ENCODE peak calls at places on chromosomes 4 and X, in seven cellular contexts. One of them, this sample, is unnamed.

GRCh38 chr4:54281060-54281781 is 52.1 kb downstream of the PDGFRA start:
- DNase-seq in ascending aorta: peak; percentile 69
- DNase-seq in stomach: peak; percentile 92
- DNase-seq in transverse colon: peak; percentile 29
- DNase-seq in astrocyte: peak; percentile 98
- DNase-seq in pancreas: peak; percentile 89
- DNase-seq in tibial artery: peak; percentile 91
- DNase-seq in this sample: peak; percentile 93

GRCh38 chr4:37693450-37694190 is 7.4 kb upstream of the RELL1 start:
- DNase-seq in ascending aorta: no peak
- DNase-seq in stomach: no peak
- DNase-seq in transverse colon: no peak
- DNase-seq in astrocyte: peak; percentile 92
- DNase-seq in pancreas: no peak
- DNase-seq in tibial artery: no peak
- DNase-seq in this sample: no peak

GRCh38 chrX:113982766-113983165 is 601.1 kb upstream of the HTR2C start:
- DNase-seq in ascending aorta: no peak
- DNase-seq in stomach: no peak
- DNase-seq in transverse colon: peak; percentile 14
- DNase-seq in astrocyte: no peak
- DNase-seq in pancreas: no peak
- DNase-seq in tibial artery: no peak
- DNase-seq in this sample: no peak

GRCh38 chrX:38861489-38861888 is 60.2 kb downstream of the MID1IP1 start:
- DNase-seq in ascending aorta: no peak
- DNase-seq in stomach: no peak
- DNase-seq in transverse colon: no peak
- DNase-seq in astrocyte: no peak
- DNase-seq in pancreas: no peak
- DNase-seq in tibial artery: no peak
- DNase-seq in this sample: no peak

GRCh38 chrX:34656467-34656841 is 631 bp downstream of the TMEM47 start:
- DNase-seq in ascending aorta: no peak
- DNase-seq in stomach: no peak
- DNase-seq in transverse colon: no peak
- DNase-seq in astrocyte: no peak
- DNase-seq in pancreas: no peak
- DNase-seq in tibial artery: peak; percentile 16
- DNase-seq in this sample: no peak

GRCh38 chrX:146614693-146615524 is 194.7 kb upstream of the CXorf51B start:
- DNase-seq in ascending aorta: no peak
- DNase-seq in stomach: no peak
- DNase-seq in transverse colon: no peak
- DNase-seq in astrocyte: no peak
- DNase-seq in pancreas: no peak
- DNase-seq in tibial artery: no peak
- DNase-seq in this sample: no peak

GRCh38 chrX:34632404-34632803 is 24.7 kb downstream of the TMEM47 start:
- DNase-seq in ascending aorta: no peak
- DNase-seq in stomach: no peak
- DNase-seq in transverse colon: no peak
- DNase-seq in astrocyte: no peak
- DNase-seq in pancreas: no peak
- DNase-seq in tibial artery: no peak
- DNase-seq in this sample: no peak

GRCh38 chrX:124421898-124422622 is 75.7 kb downstream of the SH2D1A start:
- DNase-seq in ascending aorta: no peak
- DNase-seq in stomach: no peak
- DNase-seq in transverse colon: no peak
- DNase-seq in astrocyte: no peak
- DNase-seq in pancreas: no peak
- DNase-seq in tibial artery: no peak
- DNase-seq in this sample: no peak

GRCh38 chr4:17027495-17027894 is 129.1 kb upstream of the LDB2 start:
- DNase-seq in ascending aorta: no peak
- DNase-seq in stomach: no peak
- DNase-seq in transverse colon: no peak
- DNase-seq in astrocyte: peak; percentile 99
- DNase-seq in pancreas: no peak
- DNase-seq in tibial artery: no peak
- DNase-seq in this sample: no peak

GRCh38 chr4:1290165-1290977 is 680 bp downstream of the MAEA start:
- DNase-seq in ascending aorta: no peak
- DNase-seq in stomach: peak; percentile 64
- DNase-seq in transverse colon: peak; percentile 56
- DNase-seq in astrocyte: no peak
- DNase-seq in pancreas: peak; percentile 70
- DNase-seq in tibial artery: no peak
- DNase-seq in this sample: no peak

DNA sequence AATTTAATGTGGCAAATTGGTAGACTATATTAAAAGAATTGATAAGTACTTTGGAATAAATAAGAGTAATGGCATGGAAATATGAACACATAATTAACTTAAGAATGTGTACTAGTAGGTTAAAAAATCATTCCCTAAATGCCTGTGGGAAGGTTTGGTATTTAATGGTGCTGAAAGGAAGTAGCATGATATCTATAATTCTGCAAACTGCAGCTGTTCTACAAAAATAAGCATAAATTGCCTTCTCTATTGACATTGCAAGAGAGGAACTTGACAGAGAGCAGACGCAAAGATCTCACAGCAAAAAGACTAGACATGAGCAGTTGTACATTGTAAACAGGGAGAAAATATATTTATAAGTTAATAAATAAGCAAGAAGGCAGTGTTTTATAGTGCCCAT is 752.5 kb upstream of the PCDH10 start:
- DNase-seq in ascending aorta: no peak
- DNase-seq in stomach: no peak
- DNase-seq in transverse colon: no peak
- DNase-seq in astrocyte: peak; percentile 64
- DNase-seq in pancreas: no peak
- DNase-seq in tibial artery: no peak
- DNase-seq in this sample: no peak
- H3K4me3 ChIP-seq in ascending aorta: no peak overlapping the region
- H3K4me3 ChIP-seq in stomach: no peak overlapping the region
- H3K4me3 ChIP-seq in transverse colon: no peak overlapping the region
- H3K4me3 ChIP-seq in astrocyte: no peak overlapping the region
- H3K4me3 ChIP-seq in pancreas: no peak overlapping the region
- H3K4me3 ChIP-seq in tibial artery: no peak overlapping the region
- H3K4me3 ChIP-seq in this sample: no peak overlapping the region

DNA sequence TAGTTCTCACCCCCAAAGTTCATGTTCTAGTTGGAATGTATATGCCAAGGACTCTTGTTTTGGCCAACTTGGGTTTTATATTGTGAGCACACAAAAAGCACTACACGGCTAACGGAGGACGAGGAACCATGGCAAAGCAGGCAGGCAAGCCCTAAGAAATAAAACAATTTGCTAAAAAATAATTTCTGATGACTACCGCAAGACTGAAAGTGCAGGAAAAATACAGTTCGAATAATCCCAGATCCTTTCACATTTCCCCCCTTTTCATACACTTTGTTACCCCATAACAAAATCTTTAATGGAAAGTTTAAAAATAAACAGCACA is 12.2 kb upstream of the PITX2 start:
- DNase-seq in ascending aorta: no peak
- DNase-seq in stomach: no peak
- DNase-seq in transverse colon: no peak
- DNase-seq in astrocyte: no peak
- DNase-seq in pancreas: no peak
- DNase-seq in tibial artery: no peak
- DNase-seq in this sample: no peak
- H3K27ac ChIP-seq in ascending aorta: no peak overlapping the region
- H3K27ac ChIP-seq in stomach: no peak overlapping the region
- H3K27ac ChIP-seq in transverse colon: no peak overlapping the region
- H3K27ac ChIP-seq in astrocyte: no peak overlapping the region
- H3K27ac ChIP-seq in pancreas: no peak overlapping the region
- H3K27ac ChIP-seq in tibial artery: no peak overlapping the region
- H3K27ac ChIP-seq in this sample: no peak overlapping the region

GRCh38 chr4:76948441-76949292 is 885 bp upstream of the SEPTIN11 start:
- DNase-seq in ascending aorta: no peak
- DNase-seq in stomach: peak; percentile 64
- DNase-seq in transverse colon: peak; percentile 81
- DNase-seq in astrocyte: peak; percentile 75
- DNase-seq in pancreas: peak; percentile 71
- DNase-seq in tibial artery: peak; percentile 77
- DNase-seq in this sample: peak; percentile 91
- TF ChIP-seq CTCF in ascending aorta: no peak
- TF ChIP-seq CTCF in stomach: no peak
- TF ChIP-seq CTCF in transverse colon: no peak
- TF ChIP-seq CTCF in astrocyte: no peak
- TF ChIP-seq CTCF in pancreas: no peak
- TF ChIP-seq CTCF in tibial artery: peak; percentile 15
- TF ChIP-seq CTCF in this sample: no peak

DNA sequence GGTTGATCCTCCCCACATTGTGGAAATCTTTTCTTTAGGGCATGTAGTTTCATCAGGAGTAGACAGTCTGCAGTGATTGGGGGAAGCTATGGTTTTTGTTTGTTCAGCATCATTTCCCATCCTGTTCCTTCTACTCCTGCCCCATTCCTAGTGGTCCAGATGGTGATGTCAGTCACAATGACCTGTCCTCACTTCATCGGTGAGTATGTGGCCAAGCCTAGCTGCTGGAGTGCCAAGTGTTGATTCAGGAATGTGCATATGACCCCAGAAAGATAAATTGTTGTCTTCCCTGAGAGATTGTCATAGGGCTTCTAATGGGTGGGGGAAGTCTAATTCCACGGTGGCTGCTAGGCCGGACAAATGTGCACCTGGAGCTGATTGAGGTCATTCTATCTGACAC is 130.6 kb upstream of the FAT1 start:
- DNase-seq in ascending aorta: no peak
- DNase-seq in stomach: no peak
- DNase-seq in transverse colon: no peak
- DNase-seq in astrocyte: peak; percentile 57
- DNase-seq in pancreas: no peak
- DNase-seq in tibial artery: no peak
- DNase-seq in this sample: no peak
- H3K4me3 ChIP-seq in ascending aorta: no peak overlapping the region
- H3K4me3 ChIP-seq in stomach: no peak overlapping the region
- H3K4me3 ChIP-seq in transverse colon: no peak overlapping the region
- H3K4me3 ChIP-seq in astrocyte: no peak overlapping the region
- H3K4me3 ChIP-seq in pancreas: no peak overlapping the region
- H3K4me3 ChIP-seq in tibial artery: no peak overlapping the region
- H3K4me3 ChIP-seq in this sample: no peak overlapping the region

GRCh38 chr4:57876934-57877554 is 766.9 kb upstream of the IGFBP7 start:
- DNase-seq in ascending aorta: no peak
- DNase-seq in stomach: no peak
- DNase-seq in transverse colon: no peak
- DNase-seq in astrocyte: no peak
- DNase-seq in pancreas: no peak
- DNase-seq in tibial artery: no peak
- DNase-seq in this sample: no peak
- H3K27ac ChIP-seq in ascending aorta: no peak overlapping the region
- H3K27ac ChIP-seq in stomach: no peak overlapping the region
- H3K27ac ChIP-seq in transverse colon: no peak overlapping the region
- H3K27ac ChIP-seq in astrocyte: no peak overlapping the region
- H3K27ac ChIP-seq in pancreas: no peak overlapping the region
- H3K27ac ChIP-seq in tibial artery: no peak overlapping the region
- H3K27ac ChIP-seq in this sample: peak overlapping the region; percentile 75

GRCh38 chr4:55635760-55636621 is at the start of gene NMU:
- DNase-seq in ascending aorta: no peak
- DNase-seq in stomach: peak; percentile 61
- DNase-seq in transverse colon: peak; percentile 54
- DNase-seq in astrocyte: no peak
- DNase-seq in pancreas: peak; percentile 33
- DNase-seq in tibial artery: peak; percentile 24
- DNase-seq in this sample: no peak
- TF ChIP-seq CTCF in ascending aorta: no peak
- TF ChIP-seq CTCF in stomach: no peak
- TF ChIP-seq CTCF in transverse colon: no peak
- TF ChIP-seq CTCF in astrocyte: no peak
- TF ChIP-seq CTCF in pancreas: no peak
- TF ChIP-seq CTCF in tibial artery: no peak
- TF ChIP-seq CTCF in this sample: no peak

DNA sequence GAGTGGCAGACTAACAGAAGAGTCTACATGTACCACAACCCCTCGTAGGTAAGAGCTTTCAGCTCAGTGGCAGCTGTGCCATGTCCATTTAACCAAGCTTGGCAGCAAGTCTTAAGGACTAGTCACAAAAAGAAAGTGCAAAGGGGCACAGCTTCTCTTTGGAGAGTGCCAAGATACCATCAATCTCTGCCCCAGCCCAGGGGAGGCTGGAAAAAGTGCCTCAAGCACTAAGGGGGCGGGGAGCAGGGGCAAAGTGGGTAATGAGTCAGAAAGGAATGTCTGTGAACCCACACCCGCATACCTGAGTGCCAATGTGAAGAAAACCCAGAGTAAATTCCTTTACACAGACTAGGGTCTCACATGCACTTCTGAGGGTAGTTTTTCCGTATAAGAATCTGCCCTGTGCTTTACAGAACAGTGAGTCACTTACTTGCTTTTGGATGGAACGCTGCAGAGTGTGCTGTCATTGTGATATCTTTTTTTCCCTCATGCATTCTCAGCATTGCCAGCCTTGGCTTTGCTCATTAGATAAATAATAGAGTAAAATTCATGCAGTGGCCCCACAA is 219.8 kb downstream of the ZNF674 start:
- DNase-seq in ascending aorta: no peak
- DNase-seq in stomach: no peak
- DNase-seq in transverse colon: no peak
- DNase-seq in astrocyte: peak; percentile 88
- DNase-seq in pancreas: no peak
- DNase-seq in tibial artery: no peak
- DNase-seq in this sample: no peak
- H3K4me3 ChIP-seq in ascending aorta: peak overlapping the region; percentile 20
- H3K4me3 ChIP-seq in stomach: no peak overlapping the region
- H3K4me3 ChIP-seq in transverse colon: no peak overlapping the region
- H3K4me3 ChIP-seq in astrocyte: peak overlapping the region; percentile 13
- H3K4me3 ChIP-seq in pancreas: no peak overlapping the region
- H3K4me3 ChIP-seq in tibial artery: no peak overlapping the region
- H3K4me3 ChIP-seq in this sample: no peak overlapping the region

This sample was measured in coronary artery.